ENCODE peak calls at places on chromosome 2, in four cellular contexts. G, F, U and P are unnamed samples.

GRCh38 chr2:19767876-19768275 is 133.9 kb downstream of the TTC32 start:
- DNase-seq in G (no peak), F (no peak), U (no peak), P (no peak)

GRCh38 chr2:1341409-1342120 is 71.7 kb upstream of the TPO start:
- DNase-seq in G (no peak), F (no peak), U (no peak), P (no peak)

GRCh38 chr2:146576301-146576700 is 1268.5 kb upstream of the ACVR2A start:
- DNase-seq in G (no peak), F (no peak), U (no peak), P (no peak)

GRCh38 chr2:184875212-184875611 is 276.9 kb downstream of the ZNF804A start:
- DNase-seq in G (no peak), F (no peak), U (no peak), P (no peak)

GRCh38 chr2:44543773-44544725 is 182.3 kb downstream of the CAMKMT start:
- DNase-seq in G (no peak), F (no peak), U (no peak), P (no peak)

GRCh38 chr2:183021613-183022012 is 16.6 kb downstream of the NCKAP1 start:
- DNase-seq in G (no peak), F (no peak), U (no peak), P (no peak)

GRCh38 chr2:237978058-237978712 is 11.4 kb downstream of the UBE2F start:
- DNase-seq in G (peak), F (no peak), U (no peak), P (no peak)

GRCh38 chr2:12287220-12287751 is 429.4 kb upstream of the TRIB2 start:
- DNase-seq in G (peak), F (no peak), U (no peak), P (no peak)

GRCh38 chr2:105915005-105915558 is 170.4 kb downstream of the NCK2 start:
- DNase-seq in G (no peak), F (no peak), U (no peak), P (no peak)

GRCh38 chr2:119248751-119249150 is 25.1 kb downstream of the STEAP3 start:
- DNase-seq in G (no peak), F (no peak), U (no peak), P (no peak)

GRCh38 chr2:236689981-236690380 is 120.4 kb downstream of the ACKR3 start:
- DNase-seq in G (no peak), F (no peak), U (no peak), P (no peak)

GRCh38 chr2:68789603-68790002 is 55.0 kb downstream of the ARHGAP25 start:
- DNase-seq in G (no peak), F (peak), U (no peak), P (no peak)

GRCh38 chr2:101040761-101041160 is 38.7 kb downstream of the RPL31 start:
- DNase-seq in G (no peak), F (no peak), U (no peak), P (no peak)

GRCh38 chr2:65331361-65331760 is 101.0 kb downstream of the SPRED2 start:
- DNase-seq in G (no peak), F (no peak), U (no peak), P (no peak)

GRCh38 chr2:18178736-18179349 is 300.4 kb downstream of the KCNS3 start:
- DNase-seq in G (no peak), F (peak), U (no peak), P (no peak)

GRCh38 chr2:226796840-226797288 is 2.8 kb downstream of the IRS1 start:
- DNase-seq in G (peak), F (no peak), U (peak), P (no peak)

GRCh38 chr2:121362776-121363175 is 77.8 kb upstream of the TFCP2L1 start:
- DNase-seq in G (no peak), F (no peak), U (no peak), P (no peak)

GRCh38 chr2:234963785-234964615 is 12.2 kb downstream of the SH3BP4 start:
- DNase-seq in G (no peak), F (no peak), U (peak), P (no peak)

GRCh38 chr2:68714866-68715265 is 19.7 kb upstream of the ARHGAP25 start:
- DNase-seq in G (peak), F (peak), U (peak), P (no peak)

GRCh38 chr2:44715671-44716077 is 225.8 kb upstream of the SIX3 start:
- DNase-seq in G (no peak), F (no peak), U (no peak), P (no peak)

GRCh38 chr2:102798181-102798580 is 36.4 kb downstream of the TMEM182 start:
- DNase-seq in G (no peak), F (no peak), U (no peak), P (no peak)

GRCh38 chr2:47907097-47907781 is 941 bp upstream of the FBXO11 start:
- DNase-seq in G (no peak), F (no peak), U (no peak), P (no peak)

GRCh38 chr2:149652925-149653324 is 65.3 kb upstream of the MMADHC start:
- DNase-seq in G (peak), F (no peak), U (no peak), P (no peak)